ENCODE peak calls at places on chromosomes 11 and 22, in five cellular contexts. One of them, this sample, is unnamed.

GRCh38 chr11:117582491-117582890 is 214.5 kb downstream of the DSCAML1 start:
- DNase-seq in neuronal stem cell: no peak
- DNase-seq in H9: no peak
- DNase-seq in mesenchymal stem cell: no peak
- DNase-seq in trophoblast cell: no peak
- DNase-seq in this sample: no peak

GRCh38 chr22:43642807-43643206 is 169.3 kb downstream of the EFCAB6 start:
- DNase-seq in neuronal stem cell: no peak
- DNase-seq in H9: no peak
- DNase-seq in mesenchymal stem cell: no peak
- DNase-seq in trophoblast cell: no peak
- DNase-seq in this sample: no peak

GRCh38 chr11:128492903-128493569 is 94.3 kb downstream of the ETS1 start:
- DNase-seq in neuronal stem cell: no peak
- DNase-seq in H9: no peak
- DNase-seq in mesenchymal stem cell: no peak
- DNase-seq in trophoblast cell: no peak
- DNase-seq in this sample: no peak

GRCh38 chr22:27487600-27488450 is 313.7 kb downstream of the MN1 start:
- DNase-seq in neuronal stem cell: no peak
- DNase-seq in H9: no peak
- DNase-seq in mesenchymal stem cell: peak
- DNase-seq in trophoblast cell: no peak
- DNase-seq in this sample: no peak

GRCh38 chr11:28243596-28243995 is 135.4 kb downstream of the METTL15 start:
- DNase-seq in neuronal stem cell: no peak
- DNase-seq in H9: no peak
- DNase-seq in mesenchymal stem cell: no peak
- DNase-seq in trophoblast cell: no peak
- DNase-seq in this sample: no peak

GRCh38 chr22:49020314-49020713 is 807.4 kb downstream of the BRD1 start:
- DNase-seq in neuronal stem cell: no peak
- DNase-seq in H9: no peak
- DNase-seq in mesenchymal stem cell: no peak
- DNase-seq in trophoblast cell: no peak
- DNase-seq in this sample: no peak

GRCh38 chr11:118953265-118953664 is 2.8 kb upstream of the UPK2 start:
- DNase-seq in neuronal stem cell: peak
- DNase-seq in H9: peak
- DNase-seq in mesenchymal stem cell: peak
- DNase-seq in trophoblast cell: no peak
- DNase-seq in this sample: peak

GRCh38 chr11:58905141-58905715 is 34.1 kb upstream of the GLYATL1 start:
- DNase-seq in neuronal stem cell: peak
- DNase-seq in H9: peak
- DNase-seq in mesenchymal stem cell: peak
- DNase-seq in trophoblast cell: no peak
- DNase-seq in this sample: no peak

GRCh38 chr11:114087028-114087427 is 27.5 kb downstream of the ZBTB16 start:
- DNase-seq in neuronal stem cell: no peak
- DNase-seq in H9: no peak
- DNase-seq in mesenchymal stem cell: no peak
- DNase-seq in trophoblast cell: no peak
- DNase-seq in this sample: no peak

GRCh38 chr11:8066911-8067455 is 14.0 kb upstream of the TUB start:
- DNase-seq in neuronal stem cell: no peak
- DNase-seq in H9: no peak
- DNase-seq in mesenchymal stem cell: no peak
- DNase-seq in trophoblast cell: no peak
- DNase-seq in this sample: no peak

DNA sequence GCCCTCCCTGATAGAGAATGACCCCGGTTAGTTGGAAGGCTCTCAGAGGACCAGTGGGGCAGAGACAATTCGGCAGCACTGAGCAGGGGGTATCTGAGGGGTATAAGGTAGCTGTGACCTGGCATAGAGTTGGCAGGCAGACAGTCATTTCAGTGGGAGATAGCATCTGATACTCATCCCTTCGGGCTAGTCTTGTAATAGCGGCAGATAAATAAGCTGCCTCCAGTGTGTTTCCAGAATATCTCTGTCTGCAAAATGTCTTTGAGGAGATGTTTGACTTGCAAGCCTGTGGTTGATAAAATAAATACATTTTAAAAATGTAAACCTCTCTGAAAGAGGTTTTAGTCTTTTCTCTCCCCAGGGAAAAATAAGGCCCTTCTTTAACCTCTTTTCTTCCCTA is 54.2 kb downstream of the TEAD1 start:
- DNase-seq in neuronal stem cell: no peak
- DNase-seq in H9: no peak
- DNase-seq in mesenchymal stem cell: no peak
- DNase-seq in trophoblast cell: peak
- DNase-seq in this sample: no peak
- H2BK12ac ChIP-seq in neuronal stem cell: no peak
- H2BK12ac ChIP-seq in H9: no peak
- H2BK12ac ChIP-seq in mesenchymal stem cell: no peak
- H2BK12ac ChIP-seq in trophoblast cell: no peak
- H2BK12ac ChIP-seq in this sample: no peak

GRCh38 chr22:24124247-24124646 is 57.0 kb upstream of the SUSD2 start:
- DNase-seq in neuronal stem cell: no peak
- DNase-seq in H9: no peak
- DNase-seq in mesenchymal stem cell: no peak
- DNase-seq in trophoblast cell: no peak
- DNase-seq in this sample: no peak
- H2BK12ac ChIP-seq in neuronal stem cell: no peak
- H2BK12ac ChIP-seq in H9: no peak
- H2BK12ac ChIP-seq in mesenchymal stem cell: no peak
- H2BK12ac ChIP-seq in trophoblast cell: no peak
- H2BK12ac ChIP-seq in this sample: no peak

GRCh38 chr11:126459691-126460404 is 104.4 kb downstream of the ST3GAL4 start:
- DNase-seq in neuronal stem cell: no peak
- DNase-seq in H9: no peak
- DNase-seq in mesenchymal stem cell: no peak
- DNase-seq in trophoblast cell: no peak
- DNase-seq in this sample: no peak
- H2BK12ac ChIP-seq in neuronal stem cell: no peak
- H2BK12ac ChIP-seq in H9: no peak
- H2BK12ac ChIP-seq in mesenchymal stem cell: no peak
- H2BK12ac ChIP-seq in trophoblast cell: no peak
- H2BK12ac ChIP-seq in this sample: no peak

GRCh38 chr11:44970293-44970692 is 19.6 kb upstream of the TP53I11 start:
- DNase-seq in neuronal stem cell: no peak
- DNase-seq in H9: no peak
- DNase-seq in mesenchymal stem cell: no peak
- DNase-seq in trophoblast cell: no peak
- DNase-seq in this sample: no peak

GRCh38 chr11:44972746-44973435 is 22.2 kb upstream of the TP53I11 start:
- DNase-seq in neuronal stem cell: no peak
- DNase-seq in H9: no peak
- DNase-seq in mesenchymal stem cell: no peak
- DNase-seq in trophoblast cell: peak
- DNase-seq in this sample: no peak

GRCh38 chr11:44969853-44970252 is 19.2 kb upstream of the TP53I11 start:
- DNase-seq in neuronal stem cell: no peak
- DNase-seq in H9: no peak
- DNase-seq in mesenchymal stem cell: no peak
- DNase-seq in trophoblast cell: no peak
- DNase-seq in this sample: no peak

GRCh38 chr11:44973634-44974401 is 23.1 kb upstream of the TP53I11 start:
- DNase-seq in neuronal stem cell: no peak
- DNase-seq in H9: no peak
- DNase-seq in mesenchymal stem cell: no peak
- DNase-seq in trophoblast cell: no peak
- DNase-seq in this sample: no peak

GRCh38 chr11:44971185-44971584 is 20.5 kb upstream of the TP53I11 start:
- DNase-seq in neuronal stem cell: no peak
- DNase-seq in H9: no peak
- DNase-seq in mesenchymal stem cell: no peak
- DNase-seq in trophoblast cell: no peak
- DNase-seq in this sample: no peak
- H2BK12ac ChIP-seq in neuronal stem cell: no peak
- H2BK12ac ChIP-seq in H9: no peak
- H2BK12ac ChIP-seq in mesenchymal stem cell: no peak
- H2BK12ac ChIP-seq in trophoblast cell: no peak
- H2BK12ac ChIP-seq in this sample: no peak

DNA sequence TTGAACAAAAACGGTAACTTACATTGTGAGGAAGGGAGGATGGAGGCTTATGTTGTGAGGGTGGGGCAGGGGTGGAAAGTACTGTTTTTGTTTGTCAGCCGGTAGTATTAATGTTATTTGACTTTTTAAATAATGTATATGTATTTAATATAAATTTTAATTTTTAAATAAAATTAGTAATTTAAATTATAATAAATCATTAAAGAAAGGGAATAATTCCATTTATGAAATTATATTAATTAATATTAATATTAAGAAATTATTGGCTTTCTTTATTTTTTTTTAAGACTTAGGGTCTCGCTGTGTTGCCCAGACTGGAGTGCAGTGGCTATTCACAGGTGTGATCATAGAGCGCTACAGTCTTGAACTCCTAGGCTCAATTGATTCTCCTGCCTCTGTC is 24.0 kb upstream of the TNRC6B start:
- DNase-seq in neuronal stem cell: no peak
- DNase-seq in H9: no peak
- DNase-seq in mesenchymal stem cell: no peak
- DNase-seq in trophoblast cell: no peak
- DNase-seq in this sample: no peak
- H2BK12ac ChIP-seq in neuronal stem cell: no peak
- H2BK12ac ChIP-seq in H9: no peak
- H2BK12ac ChIP-seq in mesenchymal stem cell: no peak
- H2BK12ac ChIP-seq in trophoblast cell: no peak
- H2BK12ac ChIP-seq in this sample: no peak

GRCh38 chr11:129930743-129931142 is 35.4 kb upstream of the NFRKB start:
- DNase-seq in neuronal stem cell: no peak
- DNase-seq in H9: no peak
- DNase-seq in mesenchymal stem cell: no peak
- DNase-seq in trophoblast cell: no peak
- DNase-seq in this sample: no peak

GRCh38 chr11:129935723-129936122 is 40.3 kb upstream of the NFRKB start:
- DNase-seq in neuronal stem cell: no peak
- DNase-seq in H9: peak
- DNase-seq in mesenchymal stem cell: no peak
- DNase-seq in trophoblast cell: no peak
- DNase-seq in this sample: no peak

GRCh38 chr11:129932385-129933067 is 37.1 kb upstream of the NFRKB start:
- DNase-seq in neuronal stem cell: no peak
- DNase-seq in H9: no peak
- DNase-seq in mesenchymal stem cell: no peak
- DNase-seq in trophoblast cell: no peak
- DNase-seq in this sample: no peak

GRCh38 chr11:129933866-129934265 is 38.5 kb upstream of the NFRKB start:
- DNase-seq in neuronal stem cell: no peak
- DNase-seq in H9: no peak
- DNase-seq in mesenchymal stem cell: no peak
- DNase-seq in trophoblast cell: no peak
- DNase-seq in this sample: no peak

DNA sequence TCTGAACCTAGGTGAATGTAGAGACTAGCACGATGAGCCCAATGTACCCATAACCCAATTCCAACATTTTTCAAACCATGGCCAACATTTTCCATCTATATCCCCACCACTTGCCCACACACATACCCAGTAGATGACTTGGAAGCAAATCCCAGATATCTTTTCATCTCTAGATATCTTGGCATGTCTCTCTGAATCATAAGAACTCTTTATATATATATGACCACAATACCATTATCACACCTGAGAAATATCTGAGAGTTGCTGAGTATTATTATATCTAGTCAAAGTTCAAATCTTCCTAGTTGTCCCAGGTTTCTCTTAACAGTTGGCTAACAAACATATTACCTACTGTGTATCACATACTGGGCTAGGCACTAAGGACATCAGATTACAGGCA is 37.9 kb upstream of the NFRKB start:
- DNase-seq in neuronal stem cell: no peak
- DNase-seq in H9: no peak
- DNase-seq in mesenchymal stem cell: no peak
- DNase-seq in trophoblast cell: peak
- DNase-seq in this sample: no peak
- H2BK12ac ChIP-seq in neuronal stem cell: no peak
- H2BK12ac ChIP-seq in H9: no peak
- H2BK12ac ChIP-seq in mesenchymal stem cell: no peak
- H2BK12ac ChIP-seq in trophoblast cell: no peak
- H2BK12ac ChIP-seq in this sample: no peak

GRCh38 chr11:34446389-34446788 is 7.7 kb downstream of the CAT start:
- DNase-seq in neuronal stem cell: no peak
- DNase-seq in H9: no peak
- DNase-seq in mesenchymal stem cell: no peak
- DNase-seq in trophoblast cell: no peak
- DNase-seq in this sample: no peak

GRCh38 chr11:34448223-34448994 is 9.7 kb downstream of the CAT start:
- DNase-seq in neuronal stem cell: no peak
- DNase-seq in H9: no peak
- DNase-seq in mesenchymal stem cell: no peak
- DNase-seq in trophoblast cell: no peak
- DNase-seq in this sample: no peak

GRCh38 chr11:34451053-34451452 is 12.3 kb downstream of the CAT start:
- DNase-seq in neuronal stem cell: no peak
- DNase-seq in H9: no peak
- DNase-seq in mesenchymal stem cell: no peak
- DNase-seq in trophoblast cell: no peak
- DNase-seq in this sample: no peak

GRCh38 chr11:34447044-34447443 is 8.3 kb downstream of the CAT start:
- DNase-seq in neuronal stem cell: no peak
- DNase-seq in H9: no peak
- DNase-seq in mesenchymal stem cell: no peak
- DNase-seq in trophoblast cell: no peak
- DNase-seq in this sample: no peak

GRCh38 chr11:34449013-34449412 is 10.3 kb downstream of the CAT start:
- DNase-seq in neuronal stem cell: no peak
- DNase-seq in H9: no peak
- DNase-seq in mesenchymal stem cell: no peak
- DNase-seq in trophoblast cell: no peak
- DNase-seq in this sample: no peak
- H2BK12ac ChIP-seq in neuronal stem cell: no peak
- H2BK12ac ChIP-seq in H9: no peak
- H2BK12ac ChIP-seq in mesenchymal stem cell: no peak
- H2BK12ac ChIP-seq in trophoblast cell: no peak
- H2BK12ac ChIP-seq in this sample: no peak